ENCODE peak calls at places on chromosomes 4 and X, in ten cellular contexts. One of them, this sample, is unnamed.

GRCh38 chr4:47349323-47349722 is 114.2 kb downstream of the COMMD8 start:
- DNase-seq in fibroblast of mammary gland: peak; percentile 25
- DNase-seq in omental fat pad: no peak
- DNase-seq in astrocyte of the cerebellum: no peak
- DNase-seq in GM23248: peak; percentile 6
- DNase-seq in activated CD4-positive, alpha-beta T cell treated with anti-CD3 and anti-CD28 coated beads, Interleukin-2, amount 50 U/mL, for 48 hours: no peak
- DNase-seq in activated T-cell treated with anti-CD3 and anti-CD28 coated beads, Interleukin-2, amount 50 U/mL, for 72 hours: no peak
- DNase-seq in stimulated activated CD8-positive, alpha-beta memory T cell treated with anti-CD3 and anti-CD28 coated beads, Interleukin-7, amount 100 ng/mL, for 24 hours: no peak
- DNase-seq in NCI-H774: no peak
- DNase-seq in AG10803: no peak
- DNase-seq in this sample: no peak

GRCh38 chr4:159070742-159071141 is 32.1 kb upstream of the RAPGEF2 start:
- DNase-seq in fibroblast of mammary gland: peak; percentile 99
- DNase-seq in omental fat pad: no peak
- DNase-seq in astrocyte of the cerebellum: peak; percentile 77
- DNase-seq in GM23248: peak; percentile 72
- DNase-seq in activated CD4-positive, alpha-beta T cell treated with anti-CD3 and anti-CD28 coated beads, Interleukin-2, amount 50 U/mL, for 48 hours: no peak
- DNase-seq in activated T-cell treated with anti-CD3 and anti-CD28 coated beads, Interleukin-2, amount 50 U/mL, for 72 hours: no peak
- DNase-seq in stimulated activated CD8-positive, alpha-beta memory T cell treated with anti-CD3 and anti-CD28 coated beads, Interleukin-7, amount 100 ng/mL, for 24 hours: no peak
- DNase-seq in NCI-H774: no peak
- DNase-seq in AG10803: peak; percentile 78
- DNase-seq in this sample: no peak

GRCh38 chrX:133681416-133681815 is 266.1 kb upstream of the GPC4 start:
- DNase-seq in fibroblast of mammary gland: no peak
- DNase-seq in omental fat pad: no peak
- DNase-seq in astrocyte of the cerebellum: no peak
- DNase-seq in GM23248: no peak
- DNase-seq in activated CD4-positive, alpha-beta T cell treated with anti-CD3 and anti-CD28 coated beads, Interleukin-2, amount 50 U/mL, for 48 hours: no peak
- DNase-seq in activated T-cell treated with anti-CD3 and anti-CD28 coated beads, Interleukin-2, amount 50 U/mL, for 72 hours: no peak
- DNase-seq in stimulated activated CD8-positive, alpha-beta memory T cell treated with anti-CD3 and anti-CD28 coated beads, Interleukin-7, amount 100 ng/mL, for 24 hours: no peak
- DNase-seq in NCI-H774: no peak
- DNase-seq in AG10803: no peak
- DNase-seq in this sample: no peak

GRCh38 chr4:105715692-105716278 is 7.2 kb downstream of the GSTCD start:
- DNase-seq in fibroblast of mammary gland: peak; percentile 56
- DNase-seq in omental fat pad: no peak
- DNase-seq in astrocyte of the cerebellum: peak; percentile 13
- DNase-seq in GM23248: peak; percentile 67
- DNase-seq in activated CD4-positive, alpha-beta T cell treated with anti-CD3 and anti-CD28 coated beads, Interleukin-2, amount 50 U/mL, for 48 hours: no peak
- DNase-seq in activated T-cell treated with anti-CD3 and anti-CD28 coated beads, Interleukin-2, amount 50 U/mL, for 72 hours: no peak
- DNase-seq in stimulated activated CD8-positive, alpha-beta memory T cell treated with anti-CD3 and anti-CD28 coated beads, Interleukin-7, amount 100 ng/mL, for 24 hours: no peak
- DNase-seq in NCI-H774: peak; percentile 0
- DNase-seq in AG10803: peak; percentile 40
- DNase-seq in this sample: peak; percentile 10

GRCh38 chrX:46913710-46914109 is 1.5 kb downstream of the JADE3 start:
- DNase-seq in fibroblast of mammary gland: peak; percentile 31
- DNase-seq in omental fat pad: no peak
- DNase-seq in astrocyte of the cerebellum: no peak
- DNase-seq in GM23248: peak; percentile 48
- DNase-seq in activated CD4-positive, alpha-beta T cell treated with anti-CD3 and anti-CD28 coated beads, Interleukin-2, amount 50 U/mL, for 48 hours: no peak
- DNase-seq in activated T-cell treated with anti-CD3 and anti-CD28 coated beads, Interleukin-2, amount 50 U/mL, for 72 hours: no peak
- DNase-seq in stimulated activated CD8-positive, alpha-beta memory T cell treated with anti-CD3 and anti-CD28 coated beads, Interleukin-7, amount 100 ng/mL, for 24 hours: no peak
- DNase-seq in NCI-H774: no peak
- DNase-seq in AG10803: peak; percentile 27
- DNase-seq in this sample: no peak

GRCh38 chr4:144645102-144645469 is 870 bp upstream of the HHIP start:
- DNase-seq in fibroblast of mammary gland: no peak
- DNase-seq in omental fat pad: no peak
- DNase-seq in astrocyte of the cerebellum: no peak
- DNase-seq in GM23248: no peak
- DNase-seq in activated CD4-positive, alpha-beta T cell treated with anti-CD3 and anti-CD28 coated beads, Interleukin-2, amount 50 U/mL, for 48 hours: no peak
- DNase-seq in activated T-cell treated with anti-CD3 and anti-CD28 coated beads, Interleukin-2, amount 50 U/mL, for 72 hours: no peak
- DNase-seq in stimulated activated CD8-positive, alpha-beta memory T cell treated with anti-CD3 and anti-CD28 coated beads, Interleukin-7, amount 100 ng/mL, for 24 hours: no peak
- DNase-seq in NCI-H774: no peak
- DNase-seq in AG10803: no peak
- DNase-seq in this sample: no peak

GRCh38 chrX:129748265-129748664 is 9.5 kb downstream of the XPNPEP2 start:
- DNase-seq in fibroblast of mammary gland: peak; percentile 97
- DNase-seq in omental fat pad: no peak
- DNase-seq in astrocyte of the cerebellum: peak; percentile 78
- DNase-seq in GM23248: peak; percentile 86
- DNase-seq in activated CD4-positive, alpha-beta T cell treated with anti-CD3 and anti-CD28 coated beads, Interleukin-2, amount 50 U/mL, for 48 hours: no peak
- DNase-seq in activated T-cell treated with anti-CD3 and anti-CD28 coated beads, Interleukin-2, amount 50 U/mL, for 72 hours: no peak
- DNase-seq in stimulated activated CD8-positive, alpha-beta memory T cell treated with anti-CD3 and anti-CD28 coated beads, Interleukin-7, amount 100 ng/mL, for 24 hours: no peak
- DNase-seq in NCI-H774: no peak
- DNase-seq in AG10803: peak; percentile 93
- DNase-seq in this sample: no peak

GRCh38 chr4:147693202-147693601 is 9.2 kb upstream of the PRMT9 start:
- DNase-seq in fibroblast of mammary gland: no peak
- DNase-seq in omental fat pad: no peak
- DNase-seq in astrocyte of the cerebellum: no peak
- DNase-seq in GM23248: no peak
- DNase-seq in activated CD4-positive, alpha-beta T cell treated with anti-CD3 and anti-CD28 coated beads, Interleukin-2, amount 50 U/mL, for 48 hours: no peak
- DNase-seq in activated T-cell treated with anti-CD3 and anti-CD28 coated beads, Interleukin-2, amount 50 U/mL, for 72 hours: no peak
- DNase-seq in stimulated activated CD8-positive, alpha-beta memory T cell treated with anti-CD3 and anti-CD28 coated beads, Interleukin-7, amount 100 ng/mL, for 24 hours: no peak
- DNase-seq in NCI-H774: no peak
- DNase-seq in AG10803: no peak
- DNase-seq in this sample: no peak

GRCh38 chrX:18389968-18390367 is 35.4 kb upstream of the CDKL5 start:
- DNase-seq in fibroblast of mammary gland: no peak
- DNase-seq in omental fat pad: no peak
- DNase-seq in astrocyte of the cerebellum: no peak
- DNase-seq in GM23248: no peak
- DNase-seq in activated CD4-positive, alpha-beta T cell treated with anti-CD3 and anti-CD28 coated beads, Interleukin-2, amount 50 U/mL, for 48 hours: no peak
- DNase-seq in activated T-cell treated with anti-CD3 and anti-CD28 coated beads, Interleukin-2, amount 50 U/mL, for 72 hours: no peak
- DNase-seq in stimulated activated CD8-positive, alpha-beta memory T cell treated with anti-CD3 and anti-CD28 coated beads, Interleukin-7, amount 100 ng/mL, for 24 hours: no peak
- DNase-seq in NCI-H774: no peak
- DNase-seq in AG10803: no peak
- DNase-seq in this sample: no peak

GRCh38 chr4:78784255-78784654 is 8.1 kb downstream of the BMP2K start:
- DNase-seq in fibroblast of mammary gland: peak; percentile 86
- DNase-seq in omental fat pad: no peak
- DNase-seq in astrocyte of the cerebellum: peak; percentile 68
- DNase-seq in GM23248: peak; percentile 86
- DNase-seq in activated CD4-positive, alpha-beta T cell treated with anti-CD3 and anti-CD28 coated beads, Interleukin-2, amount 50 U/mL, for 48 hours: no peak
- DNase-seq in activated T-cell treated with anti-CD3 and anti-CD28 coated beads, Interleukin-2, amount 50 U/mL, for 72 hours: no peak
- DNase-seq in stimulated activated CD8-positive, alpha-beta memory T cell treated with anti-CD3 and anti-CD28 coated beads, Interleukin-7, amount 100 ng/mL, for 24 hours: no peak
- DNase-seq in NCI-H774: no peak
- DNase-seq in AG10803: peak; percentile 89
- DNase-seq in this sample: no peak

GRCh38 chr4:78726575-78726974 is 49.6 kb upstream of the BMP2K start:
- DNase-seq in fibroblast of mammary gland: no peak
- DNase-seq in omental fat pad: no peak
- DNase-seq in astrocyte of the cerebellum: no peak
- DNase-seq in GM23248: no peak
- DNase-seq in activated CD4-positive, alpha-beta T cell treated with anti-CD3 and anti-CD28 coated beads, Interleukin-2, amount 50 U/mL, for 48 hours: no peak
- DNase-seq in activated T-cell treated with anti-CD3 and anti-CD28 coated beads, Interleukin-2, amount 50 U/mL, for 72 hours: no peak
- DNase-seq in stimulated activated CD8-positive, alpha-beta memory T cell treated with anti-CD3 and anti-CD28 coated beads, Interleukin-7, amount 100 ng/mL, for 24 hours: no peak
- DNase-seq in NCI-H774: no peak
- DNase-seq in AG10803: no peak
- DNase-seq in this sample: no peak

GRCh38 chrX:33741807-33742206 is 390.3 kb downstream of the FAM47A start:
- DNase-seq in fibroblast of mammary gland: no peak
- DNase-seq in omental fat pad: no peak
- DNase-seq in astrocyte of the cerebellum: no peak
- DNase-seq in GM23248: no peak
- DNase-seq in activated CD4-positive, alpha-beta T cell treated with anti-CD3 and anti-CD28 coated beads, Interleukin-2, amount 50 U/mL, for 48 hours: no peak
- DNase-seq in activated T-cell treated with anti-CD3 and anti-CD28 coated beads, Interleukin-2, amount 50 U/mL, for 72 hours: no peak
- DNase-seq in stimulated activated CD8-positive, alpha-beta memory T cell treated with anti-CD3 and anti-CD28 coated beads, Interleukin-7, amount 100 ng/mL, for 24 hours: no peak
- DNase-seq in NCI-H774: no peak
- DNase-seq in AG10803: no peak
- DNase-seq in this sample: no peak

GRCh38 chr4:54189140-54189539 is 40.0 kb upstream of the PDGFRA start:
- DNase-seq in fibroblast of mammary gland: no peak
- DNase-seq in omental fat pad: no peak
- DNase-seq in astrocyte of the cerebellum: no peak
- DNase-seq in GM23248: peak; percentile 4
- DNase-seq in activated CD4-positive, alpha-beta T cell treated with anti-CD3 and anti-CD28 coated beads, Interleukin-2, amount 50 U/mL, for 48 hours: no peak
- DNase-seq in activated T-cell treated with anti-CD3 and anti-CD28 coated beads, Interleukin-2, amount 50 U/mL, for 72 hours: no peak
- DNase-seq in stimulated activated CD8-positive, alpha-beta memory T cell treated with anti-CD3 and anti-CD28 coated beads, Interleukin-7, amount 100 ng/mL, for 24 hours: no peak
- DNase-seq in NCI-H774: no peak
- DNase-seq in AG10803: peak; percentile 61
- DNase-seq in this sample: no peak

GRCh38 chr4:86092684-86093083 is 267.2 kb downstream of the MAPK10 start:
- DNase-seq in fibroblast of mammary gland: peak; percentile 90
- DNase-seq in omental fat pad: no peak
- DNase-seq in astrocyte of the cerebellum: peak; percentile 55
- DNase-seq in GM23248: peak; percentile 92
- DNase-seq in activated CD4-positive, alpha-beta T cell treated with anti-CD3 and anti-CD28 coated beads, Interleukin-2, amount 50 U/mL, for 48 hours: no peak
- DNase-seq in activated T-cell treated with anti-CD3 and anti-CD28 coated beads, Interleukin-2, amount 50 U/mL, for 72 hours: no peak
- DNase-seq in stimulated activated CD8-positive, alpha-beta memory T cell treated with anti-CD3 and anti-CD28 coated beads, Interleukin-7, amount 100 ng/mL, for 24 hours: no peak
- DNase-seq in NCI-H774: no peak
- DNase-seq in AG10803: peak; percentile 81
- DNase-seq in this sample: no peak

GRCh38 chrX:10156199-10157031 is at the start of gene CLCN4:
- DNase-seq in fibroblast of mammary gland: peak; percentile 43
- DNase-seq in omental fat pad: no peak
- DNase-seq in astrocyte of the cerebellum: peak; percentile 6
- DNase-seq in GM23248: peak; percentile 61
- DNase-seq in activated CD4-positive, alpha-beta T cell treated with anti-CD3 and anti-CD28 coated beads, Interleukin-2, amount 50 U/mL, for 48 hours: no peak
- DNase-seq in activated T-cell treated with anti-CD3 and anti-CD28 coated beads, Interleukin-2, amount 50 U/mL, for 72 hours: no peak
- DNase-seq in stimulated activated CD8-positive, alpha-beta memory T cell treated with anti-CD3 and anti-CD28 coated beads, Interleukin-7, amount 100 ng/mL, for 24 hours: no peak
- DNase-seq in NCI-H774: peak; percentile 39
- DNase-seq in AG10803: peak; percentile 64
- DNase-seq in this sample: peak; percentile 9

GRCh38 chrX:113300580-113300979 is 459.9 kb upstream of the AMOT start:
- DNase-seq in fibroblast of mammary gland: peak; percentile 7
- DNase-seq in omental fat pad: no peak
- DNase-seq in astrocyte of the cerebellum: no peak
- DNase-seq in GM23248: no peak
- DNase-seq in activated CD4-positive, alpha-beta T cell treated with anti-CD3 and anti-CD28 coated beads, Interleukin-2, amount 50 U/mL, for 48 hours: no peak
- DNase-seq in activated T-cell treated with anti-CD3 and anti-CD28 coated beads, Interleukin-2, amount 50 U/mL, for 72 hours: no peak
- DNase-seq in stimulated activated CD8-positive, alpha-beta memory T cell treated with anti-CD3 and anti-CD28 coated beads, Interleukin-7, amount 100 ng/mL, for 24 hours: no peak
- DNase-seq in NCI-H774: no peak
- DNase-seq in AG10803: no peak
- DNase-seq in this sample: no peak

GRCh38 chrX:22577181-22577580 is 304.5 kb downstream of the CBLL2 start:
- DNase-seq in fibroblast of mammary gland: peak; percentile 69
- DNase-seq in omental fat pad: no peak
- DNase-seq in astrocyte of the cerebellum: peak; percentile 13
- DNase-seq in GM23248: peak; percentile 84
- DNase-seq in activated CD4-positive, alpha-beta T cell treated with anti-CD3 and anti-CD28 coated beads, Interleukin-2, amount 50 U/mL, for 48 hours: no peak
- DNase-seq in activated T-cell treated with anti-CD3 and anti-CD28 coated beads, Interleukin-2, amount 50 U/mL, for 72 hours: no peak
- DNase-seq in stimulated activated CD8-positive, alpha-beta memory T cell treated with anti-CD3 and anti-CD28 coated beads, Interleukin-7, amount 100 ng/mL, for 24 hours: no peak
- DNase-seq in NCI-H774: no peak
- DNase-seq in AG10803: peak; percentile 52
- DNase-seq in this sample: no peak

GRCh38 chr4:65482410-65482809 is 187.9 kb downstream of the EPHA5 start:
- DNase-seq in fibroblast of mammary gland: peak; percentile 30
- DNase-seq in omental fat pad: no peak
- DNase-seq in astrocyte of the cerebellum: peak; percentile 88
- DNase-seq in GM23248: peak; percentile 1
- DNase-seq in activated CD4-positive, alpha-beta T cell treated with anti-CD3 and anti-CD28 coated beads, Interleukin-2, amount 50 U/mL, for 48 hours: no peak
- DNase-seq in activated T-cell treated with anti-CD3 and anti-CD28 coated beads, Interleukin-2, amount 50 U/mL, for 72 hours: no peak
- DNase-seq in stimulated activated CD8-positive, alpha-beta memory T cell treated with anti-CD3 and anti-CD28 coated beads, Interleukin-7, amount 100 ng/mL, for 24 hours: no peak
- DNase-seq in NCI-H774: no peak
- DNase-seq in AG10803: no peak
- DNase-seq in this sample: no peak

GRCh38 chr4:161894014-161894413 is 269.8 kb downstream of the FSTL5 start:
- DNase-seq in fibroblast of mammary gland: no peak
- DNase-seq in omental fat pad: no peak
- DNase-seq in astrocyte of the cerebellum: no peak
- DNase-seq in GM23248: no peak
- DNase-seq in activated CD4-positive, alpha-beta T cell treated with anti-CD3 and anti-CD28 coated beads, Interleukin-2, amount 50 U/mL, for 48 hours: no peak
- DNase-seq in activated T-cell treated with anti-CD3 and anti-CD28 coated beads, Interleukin-2, amount 50 U/mL, for 72 hours: no peak
- DNase-seq in stimulated activated CD8-positive, alpha-beta memory T cell treated with anti-CD3 and anti-CD28 coated beads, Interleukin-7, amount 100 ng/mL, for 24 hours: no peak
- DNase-seq in NCI-H774: no peak
- DNase-seq in AG10803: no peak
- DNase-seq in this sample: no peak

GRCh38 chr4:60396680-60397079 is 803.4 kb upstream of the ADGRL3 start:
- DNase-seq in fibroblast of mammary gland: no peak
- DNase-seq in omental fat pad: no peak
- DNase-seq in astrocyte of the cerebellum: no peak
- DNase-seq in GM23248: no peak
- DNase-seq in activated CD4-positive, alpha-beta T cell treated with anti-CD3 and anti-CD28 coated beads, Interleukin-2, amount 50 U/mL, for 48 hours: no peak
- DNase-seq in activated T-cell treated with anti-CD3 and anti-CD28 coated beads, Interleukin-2, amount 50 U/mL, for 72 hours: no peak
- DNase-seq in stimulated activated CD8-positive, alpha-beta memory T cell treated with anti-CD3 and anti-CD28 coated beads, Interleukin-7, amount 100 ng/mL, for 24 hours: no peak
- DNase-seq in NCI-H774: no peak
- DNase-seq in AG10803: no peak
- DNase-seq in this sample: no peak

GRCh38 chrX:102784550-102784949 is 64.0 kb downstream of the GPRASP3 start:
- DNase-seq in fibroblast of mammary gland: no peak
- DNase-seq in omental fat pad: no peak
- DNase-seq in astrocyte of the cerebellum: no peak
- DNase-seq in GM23248: no peak
- DNase-seq in activated CD4-positive, alpha-beta T cell treated with anti-CD3 and anti-CD28 coated beads, Interleukin-2, amount 50 U/mL, for 48 hours: no peak
- DNase-seq in activated T-cell treated with anti-CD3 and anti-CD28 coated beads, Interleukin-2, amount 50 U/mL, for 72 hours: no peak
- DNase-seq in stimulated activated CD8-positive, alpha-beta memory T cell treated with anti-CD3 and anti-CD28 coated beads, Interleukin-7, amount 100 ng/mL, for 24 hours: no peak
- DNase-seq in NCI-H774: no peak
- DNase-seq in AG10803: no peak
- DNase-seq in this sample: no peak

GRCh38 chrX:152637649-152638442 is at the start of gene GABRQ:
- DNase-seq in fibroblast of mammary gland: peak; percentile 8
- DNase-seq in omental fat pad: no peak
- DNase-seq in astrocyte of the cerebellum: peak; percentile 4
- DNase-seq in GM23248: peak; percentile 51
- DNase-seq in activated CD4-positive, alpha-beta T cell treated with anti-CD3 and anti-CD28 coated beads, Interleukin-2, amount 50 U/mL, for 48 hours: peak; percentile 7
- DNase-seq in activated T-cell treated with anti-CD3 and anti-CD28 coated beads, Interleukin-2, amount 50 U/mL, for 72 hours: peak; percentile 1
- DNase-seq in stimulated activated CD8-positive, alpha-beta memory T cell treated with anti-CD3 and anti-CD28 coated beads, Interleukin-7, amount 100 ng/mL, for 24 hours: no peak
- DNase-seq in NCI-H774: peak; percentile 85
- DNase-seq in AG10803: peak; percentile 0
- DNase-seq in this sample: no peak

GRCh38 chrX:119573840-119574393 is 446 bp upstream of the UBE2A start:
- DNase-seq in fibroblast of mammary gland: peak; percentile 50
- DNase-seq in omental fat pad: no peak
- DNase-seq in astrocyte of the cerebellum: no peak
- DNase-seq in GM23248: peak; percentile 57
- DNase-seq in activated CD4-positive, alpha-beta T cell treated with anti-CD3 and anti-CD28 coated beads, Interleukin-2, amount 50 U/mL, for 48 hours: no peak
- DNase-seq in activated T-cell treated with anti-CD3 and anti-CD28 coated beads, Interleukin-2, amount 50 U/mL, for 72 hours: no peak
- DNase-seq in stimulated activated CD8-positive, alpha-beta memory T cell treated with anti-CD3 and anti-CD28 coated beads, Interleukin-7, amount 100 ng/mL, for 24 hours: no peak
- DNase-seq in NCI-H774: no peak
- DNase-seq in AG10803: peak; percentile 38
- DNase-seq in this sample: no peak

GRCh38 chr4:102497986-102498385 is 3.2 kb upstream of the NFKB1 start:
- DNase-seq in fibroblast of mammary gland: no peak
- DNase-seq in omental fat pad: no peak
- DNase-seq in astrocyte of the cerebellum: no peak
- DNase-seq in GM23248: peak; percentile 51
- DNase-seq in activated CD4-positive, alpha-beta T cell treated with anti-CD3 and anti-CD28 coated beads, Interleukin-2, amount 50 U/mL, for 48 hours: no peak
- DNase-seq in activated T-cell treated with anti-CD3 and anti-CD28 coated beads, Interleukin-2, amount 50 U/mL, for 72 hours: no peak
- DNase-seq in stimulated activated CD8-positive, alpha-beta memory T cell treated with anti-CD3 and anti-CD28 coated beads, Interleukin-7, amount 100 ng/mL, for 24 hours: no peak
- DNase-seq in NCI-H774: no peak
- DNase-seq in AG10803: peak; percentile 13
- DNase-seq in this sample: no peak

GRCh38 chr4:5787311-5787710 is 76.3 kb downstream of the EVC start:
- DNase-seq in fibroblast of mammary gland: no peak
- DNase-seq in omental fat pad: no peak
- DNase-seq in astrocyte of the cerebellum: no peak
- DNase-seq in GM23248: no peak
- DNase-seq in activated CD4-positive, alpha-beta T cell treated with anti-CD3 and anti-CD28 coated beads, Interleukin-2, amount 50 U/mL, for 48 hours: no peak
- DNase-seq in activated T-cell treated with anti-CD3 and anti-CD28 coated beads, Interleukin-2, amount 50 U/mL, for 72 hours: no peak
- DNase-seq in stimulated activated CD8-positive, alpha-beta memory T cell treated with anti-CD3 and anti-CD28 coated beads, Interleukin-7, amount 100 ng/mL, for 24 hours: no peak
- DNase-seq in NCI-H774: no peak
- DNase-seq in AG10803: no peak
- DNase-seq in this sample: no peak

GRCh38 chr4:129145222-129145730 is 49.3 kb downstream of the C4orf33 start:
- DNase-seq in fibroblast of mammary gland: peak; percentile 2
- DNase-seq in omental fat pad: no peak
- DNase-seq in astrocyte of the cerebellum: no peak
- DNase-seq in GM23248: no peak
- DNase-seq in activated CD4-positive, alpha-beta T cell treated with anti-CD3 and anti-CD28 coated beads, Interleukin-2, amount 50 U/mL, for 48 hours: no peak
- DNase-seq in activated T-cell treated with anti-CD3 and anti-CD28 coated beads, Interleukin-2, amount 50 U/mL, for 72 hours: no peak
- DNase-seq in stimulated activated CD8-positive, alpha-beta memory T cell treated with anti-CD3 and anti-CD28 coated beads, Interleukin-7, amount 100 ng/mL, for 24 hours: no peak
- DNase-seq in NCI-H774: no peak
- DNase-seq in AG10803: no peak
- DNase-seq in this sample: no peak

GRCh38 chr4:122764808-122765189 is 32.3 kb downstream of the BBS12 start:
- DNase-seq in fibroblast of mammary gland: peak; percentile 90
- DNase-seq in omental fat pad: no peak
- DNase-seq in astrocyte of the cerebellum: no peak
- DNase-seq in GM23248: peak; percentile 93
- DNase-seq in activated CD4-positive, alpha-beta T cell treated with anti-CD3 and anti-CD28 coated beads, Interleukin-2, amount 50 U/mL, for 48 hours: no peak
- DNase-seq in activated T-cell treated with anti-CD3 and anti-CD28 coated beads, Interleukin-2, amount 50 U/mL, for 72 hours: no peak
- DNase-seq in stimulated activated CD8-positive, alpha-beta memory T cell treated with anti-CD3 and anti-CD28 coated beads, Interleukin-7, amount 100 ng/mL, for 24 hours: no peak
- DNase-seq in NCI-H774: no peak
- DNase-seq in AG10803: peak; percentile 94
- DNase-seq in this sample: no peak

GRCh38 chr4:156875697-156876096 is 95.9 kb downstream of the PDGFC start:
- DNase-seq in fibroblast of mammary gland: no peak
- DNase-seq in omental fat pad: no peak
- DNase-seq in astrocyte of the cerebellum: no peak
- DNase-seq in GM23248: no peak
- DNase-seq in activated CD4-positive, alpha-beta T cell treated with anti-CD3 and anti-CD28 coated beads, Interleukin-2, amount 50 U/mL, for 48 hours: no peak
- DNase-seq in activated T-cell treated with anti-CD3 and anti-CD28 coated beads, Interleukin-2, amount 50 U/mL, for 72 hours: no peak
- DNase-seq in stimulated activated CD8-positive, alpha-beta memory T cell treated with anti-CD3 and anti-CD28 coated beads, Interleukin-7, amount 100 ng/mL, for 24 hours: no peak
- DNase-seq in NCI-H774: no peak
- DNase-seq in AG10803: no peak
- DNase-seq in this sample: no peak

This sample was measured in NCI-H2081 treated with DMSO at 0.1 percent for 48 hours.